ENCODE peak calls at places on chromosomes 13 and 19, in five cellular contexts. H is A549, S is WTC11, C is K562, N is HepG2. M is an unnamed sample.

GRCh38 chr19:10107254-10107653 is 1.1 kb downstream of the PPAN start:
- DNase-seq in H (no peak), S (no peak), C (no peak), N (no peak), M (no peak)

GRCh38 chr19:45478454-45479238 is 10.8 kb downstream of the FOSB start:
- DNase-seq in H (peak), S (peak), C (peak), N (peak), M (peak)

GRCh38 chr19:18160792-18161690 is 8.1 kb downstream of the PIK3R2 start:
- DNase-seq in H (peak), S (peak), C (peak), N (peak), M (no peak)

GRCh38 chr19:37979547-37980082 is 72.6 kb downstream of the SIPA1L3 start:
- DNase-seq in H (no peak), S (no peak), C (no peak), N (peak), M (peak)

GRCh38 chr13:21033224-21033855 is 28.0 kb downstream of the LATS2 start:
- DNase-seq in H (no peak), S (no peak), C (no peak), N (no peak), M (no peak)

GRCh38 chr19:35644987-35645679 is 3.0 kb upstream of the COX6B1 start:
- DNase-seq in H (peak), S (peak), C (peak), N (peak), M (no peak)

GRCh38 chr13:113497217-113497616 is 6.7 kb upstream of the DCUN1D2 start:
- DNase-seq in H (no peak), S (no peak), C (no peak), N (no peak), M (no peak)

GRCh38 chr13:98972627-98973026 is 5.2 kb downstream of the DOCK9 start:
- DNase-seq in H (no peak), S (no peak), C (no peak), N (no peak), M (no peak)

DNA sequence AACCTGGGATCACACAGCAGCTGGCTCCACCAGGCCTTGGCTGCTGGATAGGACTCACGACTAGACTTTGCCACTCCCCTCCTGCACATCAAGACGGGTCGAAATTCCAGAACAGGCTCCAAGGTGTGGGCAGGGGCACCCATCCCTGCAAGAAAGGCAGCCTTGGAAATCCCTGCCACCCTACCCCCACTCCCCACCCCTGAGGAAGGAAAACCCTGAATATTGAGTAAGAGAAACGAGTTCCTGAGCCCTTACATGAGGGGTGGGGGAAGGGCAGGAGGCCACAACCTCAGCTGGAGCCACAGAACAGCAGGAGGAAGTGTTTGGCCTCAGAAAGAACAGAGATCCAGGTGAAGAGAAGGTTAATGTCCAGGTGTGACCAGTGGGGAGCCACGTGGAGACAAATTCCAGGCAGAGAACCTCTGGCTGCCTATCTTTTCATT is 20.1 kb downstream of the DEDD2 start:
- DNase-seq in H (no peak), S (peak), C (no peak), N (no peak), M (no peak)
- TF ChIP-seq ESRRA in H (no peak), S (no peak), C (no peak), N (no peak), M (no peak)

GRCh38 chr19:40610396-40611064 is 9.4 kb downstream of the LTBP4 start:
- DNase-seq in H (no peak), S (no peak), C (no peak), N (no peak), M (no peak)
- TF ChIP-seq ESRRA in H (no peak), S (no peak), C (no peak), N (no peak), M (no peak)

GRCh38 chr13:28636078-28636477 is 22.9 kb upstream of the POMP start:
- DNase-seq in H (no peak), S (no peak), C (no peak), N (no peak), M (no peak)
- TF ChIP-seq ESRRA in H (no peak), S (no peak), C (no peak), N (no peak), M (no peak)

DNA sequence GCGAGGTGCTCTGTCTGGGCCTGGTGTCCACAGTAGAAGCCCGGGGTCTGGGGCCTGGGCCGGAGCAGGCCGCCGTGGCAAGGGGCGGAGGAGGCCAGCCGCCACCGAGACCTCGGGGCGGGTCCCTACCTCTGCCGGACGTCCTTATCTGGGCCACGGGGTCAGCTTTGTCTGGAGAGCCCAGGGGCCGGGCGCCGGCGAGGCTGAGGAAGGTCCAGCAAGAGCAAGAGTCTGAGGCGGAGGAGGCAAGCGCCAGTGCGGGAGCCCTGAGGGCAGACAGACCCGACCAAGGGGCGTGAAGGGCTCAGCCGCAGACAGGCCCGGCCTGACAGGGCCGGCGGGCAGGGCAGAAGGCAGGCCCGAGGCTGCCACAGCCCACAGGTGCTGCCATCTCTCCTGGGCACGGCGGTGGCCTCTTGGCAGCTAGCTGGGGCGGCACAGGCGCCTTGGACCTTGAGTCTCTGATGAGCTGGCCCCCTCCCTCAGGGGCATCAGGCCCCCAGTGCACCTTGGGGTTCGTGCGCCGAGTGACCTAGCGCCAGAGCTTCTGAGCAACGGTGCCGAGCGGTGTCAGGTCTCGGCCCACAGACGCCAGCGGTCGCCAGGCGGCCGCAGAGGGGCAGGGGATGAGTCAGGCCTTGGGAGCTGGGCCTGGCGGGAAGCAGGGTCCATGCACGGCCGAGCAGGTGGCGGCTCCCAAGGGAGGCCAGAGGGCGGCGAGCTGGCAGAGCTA is 19.1 kb upstream of the AKAP8 start:
- DNase-seq in H (no peak), S (no peak), C (no peak), N (no peak), M (no peak)
- TF ChIP-seq ESRRA in H (no peak), S (no peak), C (no peak), N (no peak), M (no peak)

M was measured in GM12878.